ENCODE peak calls at places on chromosome 1, in eight cellular contexts. L is hepatocyte, W is colonic mucosa, F is AG04450, B is right atrium auricular region, R is uterus, K is stomach, V is endothelial cell of umbilical vein. P is an unnamed sample.

GRCh38 chr1:67675800-67676199 is 9.2 kb upstream of the GADD45A start:
- DNase-seq in L (no peak), W (no peak), F (no peak), B (no peak), R (no peak), K (no peak), V (no peak), P (no peak)

GRCh38 chr1:29121951-29122661 is 1.6 kb downstream of the TMEM200B start:
- DNase-seq in L (peak; percentile 66), W (no peak), F (no peak), B (no peak), R (peak; percentile 72), K (no peak), V (peak; percentile 22), P (peak; percentile 64)

GRCh38 chr1:155466996-155467395 is 95.6 kb downstream of the ASH1L start:
- DNase-seq in L (peak; percentile 22), W (no peak), F (peak; percentile 59), B (no peak), R (no peak), K (no peak), V (peak; percentile 57), P (peak; percentile 68)

GRCh38 chr1:87956072-87956471 is 627.4 kb downstream of the LMO4 start:
- DNase-seq in L (peak; percentile 32), W (no peak), F (peak; percentile 92), B (peak; percentile 69), R (peak; percentile 27), K (no peak), V (peak; percentile 4), P (peak; percentile 89)

GRCh38 chr1:206784471-206784903 is 12.2 kb upstream of the IL10 start:
- DNase-seq in L (no peak), W (no peak), F (no peak), B (no peak), R (no peak), K (peak; percentile 41), V (no peak), P (no peak)

GRCh38 chr1:30777906-30778155 is 20.3 kb upstream of the LAPTM5 start:
- DNase-seq in L (no peak), W (no peak), F (no peak), B (no peak), R (no peak), K (no peak), V (no peak), P (no peak)

GRCh38 chr1:153572569-153573015 is 6.9 kb upstream of the S100A2 start:
- DNase-seq in L (peak; percentile 83), W (peak; percentile 92), F (no peak), B (peak; percentile 82), R (peak; percentile 75), K (peak; percentile 91), V (peak; percentile 93), P (peak; percentile 83)

GRCh38 chr1:92480200-92480812 is 6.4 kb downstream of the GFI1 start:
- DNase-seq in L (peak; percentile 13), W (peak; percentile 25), F (no peak), B (no peak), R (no peak), K (no peak), V (no peak), P (no peak)

GRCh38 chr1:24929091-24929875 is 793 bp downstream of the RUNX3 start:
- DNase-seq in L (peak; percentile 30), W (no peak), F (no peak), B (no peak), R (no peak), K (no peak), V (no peak), P (peak; percentile 9)

GRCh38 chr1:93080424-93080823 is 1.3 kb downstream of the MTF2 start:
- DNase-seq in L (peak; percentile 73), W (no peak), F (peak; percentile 26), B (no peak), R (no peak), K (no peak), V (peak; percentile 81), P (peak; percentile 48)

GRCh38 chr1:41545996-41546938 is 61.8 kb upstream of the EDN2 start:
- DNase-seq in L (no peak), W (no peak), F (no peak), B (no peak), R (peak; percentile 6), K (no peak), V (no peak), P (no peak)

GRCh38 chr1:20711285-20712209 is 6.3 kb downstream of the KIF17 start:
- DNase-seq in L (no peak), W (no peak), F (no peak), B (no peak), R (no peak), K (no peak), V (no peak), P (no peak)

GRCh38 chr1:91450260-91450659 is 45.6 kb upstream of the HFM1 start:
- DNase-seq in L (no peak), W (no peak), F (no peak), B (no peak), R (no peak), K (no peak), V (no peak), P (peak; percentile 38)

GRCh38 chr1:77341195-77341594 is 59.4 kb downstream of the AK5 start:
- DNase-seq in L (no peak), W (no peak), F (no peak), B (no peak), R (no peak), K (no peak), V (no peak), P (no peak)

GRCh38 chr1:43585596-43585995 is 54.9 kb downstream of the PTPRF start:
- DNase-seq in L (no peak), W (peak; percentile 56), F (no peak), B (no peak), R (no peak), K (no peak), V (no peak), P (no peak)

GRCh38 chr1:165350861-165351260 is 5.7 kb downstream of the LMX1A start:
- DNase-seq in L (no peak), W (no peak), F (no peak), B (no peak), R (no peak), K (no peak), V (no peak), P (no peak)

GRCh38 chr1:208731976-208732821 is 488.0 kb upstream of the PLXNA2 start:
- DNase-seq in L (no peak), W (no peak), F (no peak), B (no peak), R (no peak), K (no peak), V (peak; percentile 40), P (no peak)

GRCh38 chr1:92443893-92444292 is 42.8 kb downstream of the GFI1 start:
- DNase-seq in L (no peak), W (no peak), F (no peak), B (no peak), R (no peak), K (no peak), V (no peak), P (no peak)

GRCh38 chr1:65493792-65494191 is 73.3 kb downstream of the LEPR start:
- DNase-seq in L (no peak), W (no peak), F (no peak), B (no peak), R (no peak), K (no peak), V (peak; percentile 90), P (no peak)

GRCh38 chr1:74505133-74505532 is 7.3 kb downstream of the LRRC53 start:
- DNase-seq in L (peak; percentile 19), W (no peak), F (no peak), B (no peak), R (no peak), K (no peak), V (no peak), P (no peak)

GRCh38 chr1:93842750-93843500 is 36.1 kb downstream of the DNTTIP2 start:
- DNase-seq in L (no peak), W (no peak), F (peak; percentile 10), B (no peak), R (no peak), K (no peak), V (no peak), P (no peak)

GRCh38 chr1:8598783-8599182 is 218.7 kb downstream of the RERE start:
- DNase-seq in L (peak; percentile 18), W (no peak), F (no peak), B (no peak), R (no peak), K (no peak), V (peak; percentile 32), P (peak; percentile 33)

GRCh38 chr1:150869683-150870082 is 6.7 kb downstream of the ARNT start:
- DNase-seq in L (no peak), W (no peak), F (no peak), B (no peak), R (no peak), K (no peak), V (no peak), P (no peak)

GRCh38 chr1:85452859-85453430 is 12.0 kb downstream of the DDAH1 start:
- DNase-seq in L (no peak), W (no peak), F (no peak), B (no peak), R (no peak), K (no peak), V (no peak), P (no peak)
- H3K27ac ChIP-seq in L (no peak overlapping the region), W (no peak overlapping the region), F (no peak overlapping the region), B (no peak overlapping the region), R (no peak overlapping the region), K (peak overlapping the region; percentile 36), V (no peak overlapping the region), P (no peak overlapping the region)

GRCh38 chr1:115643219-115643618 is 1.4 kb downstream of the VANGL1 start:
- DNase-seq in L (no peak), W (no peak), F (no peak), B (no peak), R (no peak), K (no peak), V (no peak), P (no peak)

GRCh38 chr1:115644109-115644508 is 2.3 kb downstream of the VANGL1 start:
- DNase-seq in L (no peak), W (no peak), F (no peak), B (no peak), R (no peak), K (no peak), V (no peak), P (no peak)

GRCh38 chr1:115641762-115642167 is at the start of gene VANGL1:
- DNase-seq in L (peak; percentile 88), W (peak; percentile 79), F (no peak), B (no peak), R (peak; percentile 63), K (peak; percentile 81), V (peak; percentile 53), P (peak; percentile 70)

GRCh38 chr1:115642168-115643072 is 650 bp downstream of the VANGL1 start:
- DNase-seq in L (peak; percentile 74), W (peak; percentile 74), F (no peak), B (no peak), R (peak; percentile 39), K (peak; percentile 64), V (peak; percentile 46), P (peak; percentile 36)

GRCh38 chr1:115643636-115644035 is 1.9 kb downstream of the VANGL1 start:
- DNase-seq in L (no peak), W (no peak), F (no peak), B (no peak), R (no peak), K (no peak), V (no peak), P (no peak)
- H3K4me3 ChIP-seq in L (no peak overlapping the region), W (no peak overlapping the region), F (no peak overlapping the region), B (no peak overlapping the region), R (no peak overlapping the region), K (no peak overlapping the region), V (no peak overlapping the region), P (no peak overlapping the region)

GRCh38 chr1:59738591-59739015 is 76.1 kb upstream of the HOOK1 start:
- DNase-seq in L (no peak), W (no peak), F (peak; percentile 67), B (no peak), R (no peak), K (no peak), V (peak; percentile 12), P (peak; percentile 87)
- H3K27ac ChIP-seq in L (peak overlapping the region; percentile 32), W (no peak overlapping the region), F (peak overlapping the region; percentile 93), B (no peak overlapping the region), R (no peak overlapping the region), K (peak overlapping the region; percentile 80), V (no peak overlapping the region), P (no peak overlapping the region)

GRCh38 chr1:66585002-66585401 is 51.0 kb downstream of the SGIP1 start:
- DNase-seq in L (no peak), W (no peak), F (no peak), B (no peak), R (no peak), K (no peak), V (no peak), P (no peak)
- H3K4me3 ChIP-seq in L (no peak overlapping the region), W (no peak overlapping the region), F (no peak overlapping the region), B (no peak overlapping the region), R (no peak overlapping the region), K (no peak overlapping the region), V (no peak overlapping the region), P (no peak overlapping the region)

P was measured in cardiac muscle cell.